ENCODE peak calls at places on chromosomes 13 and 19, in five cellular contexts. One of them, this sample, is unnamed.

GRCh38 chr13:27661017-27661416 is 39.3 kb downstream of the POLR1D start:
- DNase-seq in lung: no peak
- DNase-seq in cardiac muscle cell: no peak
- DNase-seq in upper lobe of right lung: no peak
- DNase-seq in activated naive CD4-positive, alpha-beta T cell treated with anti-CD3 and anti-CD28 coated beads, Interleukin-2, amount 50 U/mL, for 16 hours: no peak
- DNase-seq in this sample: no peak

GRCh38 chr13:102983496-102983895 is 82.7 kb downstream of the SLC10A2 start:
- DNase-seq in upper lobe of right lung: no peak
- DNase-seq in activated naive CD4-positive, alpha-beta T cell treated with anti-CD3 and anti-CD28 coated beads, Interleukin-2, amount 50 U/mL, for 16 hours: no peak
- DNase-seq in cardiac muscle cell: no peak
- DNase-seq in lung: no peak
- DNase-seq in this sample: no peak

GRCh38 chr19:4477034-4477801 is 5.1 kb downstream of the HDGFL2 start:
- DNase-seq in lung: no peak
- DNase-seq in upper lobe of right lung: no peak
- DNase-seq in activated naive CD4-positive, alpha-beta T cell treated with anti-CD3 and anti-CD28 coated beads, Interleukin-2, amount 50 U/mL, for 16 hours: no peak
- DNase-seq in cardiac muscle cell: no peak
- DNase-seq in this sample: no peak

GRCh38 chr13:113072370-113072769 is 33.2 kb upstream of the F7 start:
- DNase-seq in lung: no peak
- DNase-seq in upper lobe of right lung: no peak
- DNase-seq in activated naive CD4-positive, alpha-beta T cell treated with anti-CD3 and anti-CD28 coated beads, Interleukin-2, amount 50 U/mL, for 16 hours: no peak
- DNase-seq in cardiac muscle cell: no peak
- DNase-seq in this sample: no peak

GRCh38 chr13:108120332-108120731 is 95.0 kb downstream of the LIG4 start:
- DNase-seq in cardiac muscle cell: no peak
- DNase-seq in lung: no peak
- DNase-seq in activated naive CD4-positive, alpha-beta T cell treated with anti-CD3 and anti-CD28 coated beads, Interleukin-2, amount 50 U/mL, for 16 hours: no peak
- DNase-seq in upper lobe of right lung: no peak
- DNase-seq in this sample: no peak

GRCh38 chr19:50820549-50821247 is 2.9 kb downstream of the KLK1 start:
- DNase-seq in activated naive CD4-positive, alpha-beta T cell treated with anti-CD3 and anti-CD28 coated beads, Interleukin-2, amount 50 U/mL, for 16 hours: no peak
- DNase-seq in upper lobe of right lung: peak; percentile 65
- DNase-seq in lung: no peak
- DNase-seq in cardiac muscle cell: no peak
- DNase-seq in this sample: no peak

GRCh38 chr13:20997301-20998061 is 63.9 kb downstream of the LATS2 start:
- DNase-seq in upper lobe of right lung: no peak
- DNase-seq in lung: no peak
- DNase-seq in cardiac muscle cell: no peak
- DNase-seq in activated naive CD4-positive, alpha-beta T cell treated with anti-CD3 and anti-CD28 coated beads, Interleukin-2, amount 50 U/mL, for 16 hours: no peak
- DNase-seq in this sample: no peak

GRCh38 chr13:94712812-94713555 is 639 bp upstream of the SOX21 start:
- DNase-seq in lung: no peak
- DNase-seq in upper lobe of right lung: peak; percentile 68
- DNase-seq in cardiac muscle cell: peak; percentile 72
- DNase-seq in activated naive CD4-positive, alpha-beta T cell treated with anti-CD3 and anti-CD28 coated beads, Interleukin-2, amount 50 U/mL, for 16 hours: no peak
- DNase-seq in this sample: no peak

GRCh38 chr19:54609356-54609791 is 15.9 kb downstream of the LILRA1 start:
- DNase-seq in activated naive CD4-positive, alpha-beta T cell treated with anti-CD3 and anti-CD28 coated beads, Interleukin-2, amount 50 U/mL, for 16 hours: no peak
- DNase-seq in lung: peak; percentile 18
- DNase-seq in upper lobe of right lung: no peak
- DNase-seq in cardiac muscle cell: no peak
- DNase-seq in this sample: no peak

This sample was measured in foreskin melanocyte.